ENCODE peak calls at places on chromosomes 11 and 22, in six cellular contexts. J is stimulated activated CD8-positive, alpha-beta memory T cell treated with anti-CD3 and anti-CD28 coated beads, Interleukin-15, amount 100 ng/mL, for 4 hours; R is COLO829; B is MCF 10A; A is activated CD8-positive, alpha-beta memory T cell treated with anti-CD3 and anti-CD28 coated beads for 24 hours; K is stimulated activated CD4-positive, alpha-beta T cell treated with anti-CD3 and anti-CD28 coated beads, TNF-alpha, amount 100 ng/mL, for 4 hours. H is an unnamed sample.

GRCh38 chr22:41380993-41381328 is 781 bp upstream of the TEF start:
- DNase-seq in J (no peak), K (no peak), B (peak), A (no peak), R (peak), H (peak)

GRCh38 chr11:9386901-9387300 is 2.4 kb downstream of the IPO7 start:
- DNase-seq in J (no peak), B (no peak), R (no peak), K (no peak), A (no peak), H (no peak)

GRCh38 chr11:96264364-96264763 is 78.6 kb downstream of the MAML2 start:
- DNase-seq in K (no peak), B (no peak), J (no peak), R (no peak), A (no peak), H (no peak)

GRCh38 chr11:105151936-105152554 is 12.5 kb upstream of the CARD18 start:
- DNase-seq in B (peak), R (no peak), J (no peak), K (no peak), A (no peak), H (no peak)

GRCh38 chr11:72189448-72190250 is 2.3 kb upstream of the FOLR1 start:
- DNase-seq in A (no peak), J (no peak), R (no peak), K (no peak), B (no peak), H (peak)

GRCh38 chr11:406796-407650 is 7.8 kb downstream of the SIGIRR start:
- DNase-seq in B (peak), J (peak), R (peak), A (peak), K (peak), H (peak)

GRCh38 chr22:42430486-42431125 is 1.6 kb downstream of the NFAM1 start:
- DNase-seq in A (no peak), J (no peak), B (peak), K (no peak), R (no peak), H (no peak)

GRCh38 chr11:107669156-107669740 is 42.6 kb downstream of the SLN start:
- DNase-seq in K (no peak), A (no peak), J (no peak), R (no peak), B (no peak), H (no peak)

GRCh38 chr11:75365711-75366181 is 14.3 kb upstream of the ARRB1 start:
- DNase-seq in B (peak), R (no peak), A (no peak), J (no peak), K (no peak), H (peak)

GRCh38 chr22:41766476-41766875 is 34.0 kb upstream of the CCDC134 start:
- DNase-seq in R (no peak), J (no peak), K (no peak), A (no peak), B (no peak), H (no peak)

GRCh38 chr22:49271831-49272230 is 555.8 kb downstream of the BRD1 start:
- DNase-seq in R (no peak), A (no peak), K (no peak), B (no peak), J (no peak), H (no peak)

GRCh38 chr22:24434472-24435322 is 7.3 kb downstream of the ADORA2A start:
- DNase-seq in K (peak), B (no peak), R (no peak), J (peak), A (peak), H (peak)

GRCh38 chr11:2571598-2572281 is 126.9 kb downstream of the KCNQ1 start:
- DNase-seq in K (no peak), B (no peak), R (no peak), A (no peak), J (no peak), H (no peak)

GRCh38 chr11:36018967-36019596 is 75.2 kb downstream of the LDLRAD3 start:
- DNase-seq in A (no peak), J (no peak), B (no peak), R (no peak), K (no peak), H (no peak)

GRCh38 chr11:10208045-10208674 is 85.9 kb downstream of the SBF2 start:
- DNase-seq in J (no peak), K (no peak), A (no peak), R (peak), B (peak), H (peak)

GRCh38 chr11:9691865-9692264 is 28.0 kb downstream of the SWAP70 start:
- DNase-seq in B (peak), K (no peak), A (no peak), J (no peak), R (peak), H (peak)

GRCh38 chr11:67053896-67054850 is 2.5 kb upstream of the RHOD start:
- DNase-seq in K (no peak), A (peak), J (no peak), R (peak), B (peak), H (peak)

GRCh38 chr11:19995131-19995530 is 165.1 kb downstream of the DBX1 start:
- DNase-seq in B (peak), A (no peak), R (no peak), J (no peak), K (no peak), H (peak)

GRCh38 chr11:128506999-128507591 is 80.3 kb downstream of the ETS1 start:
- DNase-seq in B (peak), A (no peak), K (no peak), R (no peak), J (no peak), H (peak)

GRCh38 chr11:73506038-73506437 is 91.9 kb downstream of the FAM168A start:
- DNase-seq in B (no peak), A (no peak), R (no peak), K (no peak), J (no peak), H (no peak)

GRCh38 chr22:24244144-24244787 is 616 bp downstream of the GGT5 start:
- DNase-seq in B (peak), K (no peak), R (no peak), A (no peak), J (no peak), H (peak)

GRCh38 chr22:46053563-46054090 is 76.7 kb upstream of the WNT7B start:
- DNase-seq in R (peak), J (no peak), K (no peak), B (peak), A (peak), H (peak)

GRCh38 chr11:74427377-74427776 is 29.1 kb upstream of the PGM2L1 start:
- DNase-seq in A (no peak), B (no peak), K (no peak), J (no peak), R (no peak), H (peak)

GRCh38 chr11:9138612-9139579 is 47.5 kb upstream of the SCUBE2 start:
- DNase-seq in A (no peak), J (no peak), K (peak), R (peak), B (peak), H (peak)